ENCODE peak calls at places on chromosomes 13 and 19, in eight cellular contexts. One of them, this sample, is unnamed.

GRCh38 chr19:887072-887471 is 5.9 kb downstream of the MED16 start:
- DNase-seq in NCI-H1092: no peak
- DNase-seq in cardiac fibroblast: peak
- DNase-seq in AML-193: no peak
- DNase-seq in H54: no peak
- DNase-seq in glutamatergic neuron: no peak
- DNase-seq in breast epithelium: no peak
- DNase-seq in activated T-cell treated with anti-CD3 and anti-CD28 coated beads for 48 hours: no peak
- DNase-seq in this sample: no peak

GRCh38 chr13:73549717-73550116 is 490.9 kb downstream of the KLF5 start:
- DNase-seq in NCI-H1092: no peak
- DNase-seq in cardiac fibroblast: no peak
- DNase-seq in AML-193: no peak
- DNase-seq in H54: no peak
- DNase-seq in glutamatergic neuron: no peak
- DNase-seq in breast epithelium: no peak
- DNase-seq in activated T-cell treated with anti-CD3 and anti-CD28 coated beads for 48 hours: no peak
- DNase-seq in this sample: no peak

GRCh38 chr19:4414800-4415251 is 12.4 kb downstream of the CHAF1A start:
- DNase-seq in NCI-H1092: no peak
- DNase-seq in cardiac fibroblast: no peak
- DNase-seq in AML-193: no peak
- DNase-seq in H54: no peak
- DNase-seq in glutamatergic neuron: no peak
- DNase-seq in breast epithelium: no peak
- DNase-seq in activated T-cell treated with anti-CD3 and anti-CD28 coated beads for 48 hours: no peak
- DNase-seq in this sample: no peak

GRCh38 chr19:45442927-45443461 is 19.3 kb upstream of the ERCC1 start:
- DNase-seq in NCI-H1092: no peak
- DNase-seq in cardiac fibroblast: peak
- DNase-seq in AML-193: peak
- DNase-seq in H54: no peak
- DNase-seq in glutamatergic neuron: no peak
- DNase-seq in breast epithelium: no peak
- DNase-seq in activated T-cell treated with anti-CD3 and anti-CD28 coated beads for 48 hours: no peak
- DNase-seq in this sample: no peak

GRCh38 chr19:37953125-37953524 is 46.1 kb downstream of the SIPA1L3 start:
- DNase-seq in NCI-H1092: no peak
- DNase-seq in cardiac fibroblast: no peak
- DNase-seq in AML-193: no peak
- DNase-seq in H54: no peak
- DNase-seq in glutamatergic neuron: no peak
- DNase-seq in breast epithelium: no peak
- DNase-seq in activated T-cell treated with anti-CD3 and anti-CD28 coated beads for 48 hours: no peak
- DNase-seq in this sample: no peak

GRCh38 chr19:28498404-28498976 is 714.5 kb downstream of the UQCRFS1 start:
- DNase-seq in NCI-H1092: no peak
- DNase-seq in cardiac fibroblast: no peak
- DNase-seq in AML-193: no peak
- DNase-seq in H54: no peak
- DNase-seq in glutamatergic neuron: no peak
- DNase-seq in breast epithelium: no peak
- DNase-seq in activated T-cell treated with anti-CD3 and anti-CD28 coated beads for 48 hours: no peak
- DNase-seq in this sample: no peak

GRCh38 chr19:55467236-55468053 is 2.9 kb upstream of the C19orf85 start:
- DNase-seq in NCI-H1092: no peak
- DNase-seq in cardiac fibroblast: peak
- DNase-seq in AML-193: peak
- DNase-seq in H54: peak
- DNase-seq in glutamatergic neuron: peak
- DNase-seq in breast epithelium: no peak
- DNase-seq in activated T-cell treated with anti-CD3 and anti-CD28 coated beads for 48 hours: peak
- DNase-seq in this sample: no peak

GRCh38 chr19:45569619-45570421 is 14.8 kb downstream of the OPA3 start:
- DNase-seq in NCI-H1092: no peak
- DNase-seq in cardiac fibroblast: peak
- DNase-seq in AML-193: peak
- DNase-seq in H54: no peak
- DNase-seq in glutamatergic neuron: peak
- DNase-seq in breast epithelium: no peak
- DNase-seq in activated T-cell treated with anti-CD3 and anti-CD28 coated beads for 48 hours: peak
- DNase-seq in this sample: peak

GRCh38 chr19:1668339-1669123 is 16.1 kb upstream of the TCF3 start:
- DNase-seq in NCI-H1092: no peak
- DNase-seq in cardiac fibroblast: no peak
- DNase-seq in AML-193: no peak
- DNase-seq in H54: no peak
- DNase-seq in glutamatergic neuron: peak
- DNase-seq in breast epithelium: no peak
- DNase-seq in activated T-cell treated with anti-CD3 and anti-CD28 coated beads for 48 hours: no peak
- DNase-seq in this sample: no peak

GRCh38 chr19:55119053-55119452 is 1.6 kb upstream of the PPP1R12C start:
- DNase-seq in NCI-H1092: no peak
- DNase-seq in cardiac fibroblast: peak
- DNase-seq in AML-193: no peak
- DNase-seq in H54: no peak
- DNase-seq in glutamatergic neuron: no peak
- DNase-seq in breast epithelium: no peak
- DNase-seq in activated T-cell treated with anti-CD3 and anti-CD28 coated beads for 48 hours: no peak
- DNase-seq in this sample: no peak

GRCh38 chr19:33546656-33547055 is 25.1 kb upstream of the PEPD start:
- DNase-seq in NCI-H1092: no peak
- DNase-seq in cardiac fibroblast: no peak
- DNase-seq in AML-193: no peak
- DNase-seq in H54: no peak
- DNase-seq in glutamatergic neuron: no peak
- DNase-seq in breast epithelium: no peak
- DNase-seq in activated T-cell treated with anti-CD3 and anti-CD28 coated beads for 48 hours: no peak
- DNase-seq in this sample: no peak

GRCh38 chr13:79496188-79496587 is 15.2 kb downstream of the NDFIP2 start:
- DNase-seq in NCI-H1092: no peak
- DNase-seq in cardiac fibroblast: no peak
- DNase-seq in AML-193: no peak
- DNase-seq in H54: no peak
- DNase-seq in glutamatergic neuron: no peak
- DNase-seq in breast epithelium: no peak
- DNase-seq in activated T-cell treated with anti-CD3 and anti-CD28 coated beads for 48 hours: no peak
- DNase-seq in this sample: no peak

GRCh38 chr13:35349673-35350278 is 126.7 kb downstream of the MAB21L1 start:
- DNase-seq in NCI-H1092: no peak
- DNase-seq in cardiac fibroblast: no peak
- DNase-seq in AML-193: no peak
- DNase-seq in H54: no peak
- DNase-seq in glutamatergic neuron: no peak
- DNase-seq in breast epithelium: no peak
- DNase-seq in activated T-cell treated with anti-CD3 and anti-CD28 coated beads for 48 hours: no peak
- DNase-seq in this sample: no peak

GRCh38 chr13:48739346-48740037 is 85.8 kb downstream of the CYSLTR2 start:
- DNase-seq in NCI-H1092: no peak
- DNase-seq in cardiac fibroblast: no peak
- DNase-seq in AML-193: no peak
- DNase-seq in H54: no peak
- DNase-seq in glutamatergic neuron: no peak
- DNase-seq in breast epithelium: no peak
- DNase-seq in activated T-cell treated with anti-CD3 and anti-CD28 coated beads for 48 hours: no peak
- DNase-seq in this sample: no peak

GRCh38 chr13:75785130-75785529 is 149.0 kb downstream of the LMO7 start:
- DNase-seq in NCI-H1092: no peak
- DNase-seq in cardiac fibroblast: peak
- DNase-seq in AML-193: no peak
- DNase-seq in H54: no peak
- DNase-seq in glutamatergic neuron: no peak
- DNase-seq in breast epithelium: no peak
- DNase-seq in activated T-cell treated with anti-CD3 and anti-CD28 coated beads for 48 hours: no peak
- DNase-seq in this sample: no peak

GRCh38 chr13:109454167-109454917 is 332.0 kb downstream of the IRS2 start:
- DNase-seq in NCI-H1092: no peak
- DNase-seq in cardiac fibroblast: peak
- DNase-seq in AML-193: no peak
- DNase-seq in H54: no peak
- DNase-seq in glutamatergic neuron: no peak
- DNase-seq in breast epithelium: no peak
- DNase-seq in activated T-cell treated with anti-CD3 and anti-CD28 coated beads for 48 hours: no peak
- DNase-seq in this sample: no peak

GRCh38 chr13:20828540-20829364 is 55.0 kb upstream of the EEF1AKMT1 start:
- DNase-seq in NCI-H1092: no peak
- DNase-seq in cardiac fibroblast: peak
- DNase-seq in AML-193: peak
- DNase-seq in H54: no peak
- DNase-seq in glutamatergic neuron: no peak
- DNase-seq in breast epithelium: no peak
- DNase-seq in activated T-cell treated with anti-CD3 and anti-CD28 coated beads for 48 hours: peak
- DNase-seq in this sample: peak

GRCh38 chr13:102726430-102726829 is 31.6 kb upstream of the METTL21C start:
- DNase-seq in NCI-H1092: no peak
- DNase-seq in cardiac fibroblast: no peak
- DNase-seq in AML-193: peak
- DNase-seq in H54: no peak
- DNase-seq in glutamatergic neuron: no peak
- DNase-seq in breast epithelium: no peak
- DNase-seq in activated T-cell treated with anti-CD3 and anti-CD28 coated beads for 48 hours: no peak
- DNase-seq in this sample: no peak

GRCh38 chr13:23902975-23903905 is 5.9 kb upstream of the C1QTNF9B start:
- DNase-seq in NCI-H1092: no peak
- DNase-seq in cardiac fibroblast: no peak
- DNase-seq in AML-193: no peak
- DNase-seq in H54: no peak
- DNase-seq in glutamatergic neuron: peak
- DNase-seq in breast epithelium: no peak
- DNase-seq in activated T-cell treated with anti-CD3 and anti-CD28 coated beads for 48 hours: no peak
- DNase-seq in this sample: no peak

GRCh38 chr13:23724196-23724970 is 154.2 kb downstream of the TNFRSF19 start:
- DNase-seq in NCI-H1092: no peak
- DNase-seq in cardiac fibroblast: peak
- DNase-seq in AML-193: no peak
- DNase-seq in H54: no peak
- DNase-seq in glutamatergic neuron: no peak
- DNase-seq in breast epithelium: no peak
- DNase-seq in activated T-cell treated with anti-CD3 and anti-CD28 coated beads for 48 hours: no peak
- DNase-seq in this sample: no peak

GRCh38 chr13:23432589-23432988 is 913 bp downstream of the SACS start:
- DNase-seq in NCI-H1092: no peak
- DNase-seq in cardiac fibroblast: no peak
- DNase-seq in AML-193: no peak
- DNase-seq in H54: no peak
- DNase-seq in glutamatergic neuron: no peak
- DNase-seq in breast epithelium: no peak
- DNase-seq in activated T-cell treated with anti-CD3 and anti-CD28 coated beads for 48 hours: no peak
- DNase-seq in this sample: no peak

GRCh38 chr19:41016488-41017071 is 25.5 kb downstream of the CYP2B6 start:
- DNase-seq in NCI-H1092: no peak
- DNase-seq in cardiac fibroblast: no peak
- DNase-seq in AML-193: no peak
- DNase-seq in H54: no peak
- DNase-seq in glutamatergic neuron: no peak
- DNase-seq in breast epithelium: no peak
- DNase-seq in activated T-cell treated with anti-CD3 and anti-CD28 coated beads for 48 hours: no peak
- DNase-seq in this sample: no peak

GRCh38 chr19:6963937-6964336 is 57.3 kb downstream of the MBD3L2B start:
- DNase-seq in NCI-H1092: no peak
- DNase-seq in cardiac fibroblast: no peak
- DNase-seq in AML-193: peak
- DNase-seq in H54: no peak
- DNase-seq in glutamatergic neuron: no peak
- DNase-seq in breast epithelium: no peak
- DNase-seq in activated T-cell treated with anti-CD3 and anti-CD28 coated beads for 48 hours: peak
- DNase-seq in this sample: no peak

GRCh38 chr19:47125669-47125938 is 5.0 kb upstream of the SAE1 start:
- DNase-seq in NCI-H1092: no peak
- DNase-seq in cardiac fibroblast: no peak
- DNase-seq in AML-193: no peak
- DNase-seq in H54: no peak
- DNase-seq in glutamatergic neuron: no peak
- DNase-seq in breast epithelium: no peak
- DNase-seq in activated T-cell treated with anti-CD3 and anti-CD28 coated beads for 48 hours: no peak
- DNase-seq in this sample: no peak

GRCh38 chr13:74246398-74246975 is 112.3 kb upstream of the KLF12 start:
- DNase-seq in NCI-H1092: no peak
- DNase-seq in cardiac fibroblast: peak
- DNase-seq in AML-193: no peak
- DNase-seq in H54: no peak
- DNase-seq in glutamatergic neuron: no peak
- DNase-seq in breast epithelium: no peak
- DNase-seq in activated T-cell treated with anti-CD3 and anti-CD28 coated beads for 48 hours: no peak
- DNase-seq in this sample: no peak

GRCh38 chr13:68509734-68510621 is 1279.8 kb upstream of the PCDH9 start:
- DNase-seq in NCI-H1092: no peak
- DNase-seq in cardiac fibroblast: no peak
- DNase-seq in AML-193: no peak
- DNase-seq in H54: no peak
- DNase-seq in glutamatergic neuron: no peak
- DNase-seq in breast epithelium: no peak
- DNase-seq in activated T-cell treated with anti-CD3 and anti-CD28 coated beads for 48 hours: no peak
- DNase-seq in this sample: no peak

GRCh38 chr13:25247345-25247744 is 39.9 kb downstream of the MTMR6 start:
- DNase-seq in NCI-H1092: no peak
- DNase-seq in cardiac fibroblast: no peak
- DNase-seq in AML-193: no peak
- DNase-seq in H54: no peak
- DNase-seq in glutamatergic neuron: no peak
- DNase-seq in breast epithelium: no peak
- DNase-seq in activated T-cell treated with anti-CD3 and anti-CD28 coated beads for 48 hours: no peak
- DNase-seq in this sample: no peak

GRCh38 chr13:92963029-92963428 is 263.6 kb upstream of the GPC6 start:
- DNase-seq in NCI-H1092: no peak
- DNase-seq in cardiac fibroblast: no peak
- DNase-seq in AML-193: no peak
- DNase-seq in H54: no peak
- DNase-seq in glutamatergic neuron: no peak
- DNase-seq in breast epithelium: no peak
- DNase-seq in activated T-cell treated with anti-CD3 and anti-CD28 coated beads for 48 hours: no peak
- DNase-seq in this sample: no peak